ENCODE peak calls at places on chromosomes 5 and 9, in five cellular contexts. C, D, W, L and F are unnamed samples.

GRCh38 chr5:174317261-174317894 is 271.9 kb downstream of the NSG2 start:
- DNase-seq in C (no peak), D (peak; percentile 80), W (peak; percentile 72), L (no peak), F (peak; percentile 21)

GRCh38 chr9:123473226-123473625 is 117.2 kb downstream of the CRB2 start:
- DNase-seq in D (no peak), C (no peak), L (no peak), W (no peak), F (peak; percentile 30)

GRCh38 chr9:84570482-84571154 is 98.9 kb upstream of the NTRK2 start:
- DNase-seq in W (no peak), D (no peak), L (no peak), C (no peak), F (no peak)

GRCh38 chr9:134058716-134059115 is 9.1 kb downstream of the BRD3 start:
- DNase-seq in L (no peak), D (peak; percentile 64), W (no peak), C (no peak), F (no peak)

GRCh38 chr5:110968246-110969005 is 103.1 kb upstream of the TSLP start:
- DNase-seq in W (no peak), C (no peak), D (peak; percentile 95), L (no peak), F (no peak)

GRCh38 chr5:171673328-171673727 is 112.3 kb upstream of the SMIM23 start:
- DNase-seq in W (no peak), C (no peak), L (no peak), D (no peak), F (no peak)

GRCh38 chr9:2817987-2818386 is 25.9 kb downstream of the PUM3 start:
- DNase-seq in L (no peak), D (no peak), W (no peak), C (no peak), F (no peak)

GRCh38 chr9:129408535-129409215 is 212.2 kb downstream of the C9orf50 start:
- DNase-seq in L (no peak), D (no peak), W (no peak), C (no peak), F (no peak)

GRCh38 chr5:57420821-57421220 is 61.8 kb downstream of the ACTBL2 start:
- DNase-seq in W (no peak), L (no peak), D (no peak), C (no peak), F (no peak)

GRCh38 chr5:37882636-37883035 is 42.8 kb upstream of the GDNF start:
- DNase-seq in W (no peak), C (no peak), L (no peak), D (no peak), F (no peak)

GRCh38 chr9:93299418-93300174 is 115.7 kb downstream of the WNK2 start:
- DNase-seq in W (no peak), C (peak; percentile 46), L (no peak), D (no peak), F (no peak)

GRCh38 chr5:181173420-181174342 is 26.3 kb downstream of the OR2V2 start:
- DNase-seq in D (peak; percentile 80), C (no peak), W (peak; percentile 78), L (peak; percentile 56), F (no peak)

GRCh38 chr5:82813951-82814350 is 263.2 kb downstream of the TMEM167A start:
- DNase-seq in L (no peak), D (no peak), C (no peak), W (no peak), F (no peak)

GRCh38 chr5:66897355-66897754 is 299.2 kb downstream of the CD180 start:
- DNase-seq in W (no peak), D (no peak), C (no peak), L (no peak), F (no peak)

GRCh38 chr5:53031695-53032096 is 42.5 kb downstream of the ITGA2 start:
- DNase-seq in W (peak; percentile 22), D (peak; percentile 55), C (no peak), L (no peak), F (no peak)

GRCh38 chr5:90473321-90474234 is 993 bp downstream of the MBLAC2 start:
- DNase-seq in C (peak; percentile 75), W (no peak), L (no peak), D (peak; percentile 47), F (peak; percentile 58)

GRCh38 chr9:96318921-96319560 is 17.1 kb upstream of the HSD17B3 start:
- DNase-seq in D (no peak), L (no peak), C (no peak), W (no peak), F (no peak)

GRCh38 chr9:98701576-98701975 is 7.2 kb downstream of the GABBR2 start:
- DNase-seq in C (no peak), W (no peak), L (no peak), D (no peak), F (no peak)

GRCh38 chr9:89891221-89892052 is 286.6 kb downstream of the GADD45G start:
- DNase-seq in D (no peak), W (no peak), L (no peak), C (no peak), F (no peak)

GRCh38 chr5:54620583-54620933 is 103.0 kb downstream of the SNX18 start:
- DNase-seq in D (no peak), C (no peak), L (no peak), W (no peak), F (no peak)

GRCh38 chr5:146409081-146409671 is 38.0 kb upstream of the TCERG1 start:
- DNase-seq in W (no peak), L (no peak), C (no peak), D (peak; percentile 43), F (no peak)

GRCh38 chr5:81848368-81848767 is 97.5 kb upstream of the SSBP2 start:
- DNase-seq in L (no peak), D (no peak), W (no peak), C (no peak), F (no peak)

GRCh38 chr9:131635285-131635684 is 90.0 kb downstream of the PRRT1B start:
- DNase-seq in C (peak; percentile 88), L (peak; percentile 73), D (peak; percentile 90), W (peak; percentile 87), F (no peak)

GRCh38 chr5:60805470-60805869 is 38.6 kb downstream of the ELOVL7 start:
- DNase-seq in D (peak; percentile 3), C (no peak), W (peak; percentile 45), L (no peak), F (no peak)

GRCh38 chr9:36746415-36746814 is 173.7 kb downstream of the MELK start:
- DNase-seq in C (no peak), L (no peak), W (no peak), D (no peak), F (no peak)

GRCh38 chr5:7756453-7756852 is 94.5 kb downstream of the CFAP90 start:
- DNase-seq in W (no peak), D (no peak), C (no peak), L (no peak), F (no peak)

GRCh38 chr9:84239341-84239740 is 101.2 kb downstream of the SLC28A3 start:
- DNase-seq in L (no peak), W (no peak), D (no peak), C (no peak), F (no peak)

GRCh38 chr9:98995059-98995665 is 51.5 kb downstream of the COL15A1 start:
- DNase-seq in L (no peak), D (no peak), W (no peak), C (peak; percentile 89), F (no peak)

GRCh38 chr9:131274674-131275331 is 1.5 kb downstream of the FAM78A start:
- DNase-seq in D (no peak), C (no peak), L (no peak), W (no peak), F (no peak)

GRCh38 chr9:69936427-69936826 is 107.2 kb upstream of the MAMDC2 start:
- DNase-seq in W (no peak), D (peak; percentile 75), L (no peak), C (no peak), F (no peak)

GRCh38 chr9:13665418-13666066 is 386.1 kb upstream of the MPDZ start:
- DNase-seq in L (no peak), C (no peak), W (no peak), D (no peak), F (no peak)

GRCh38 chr5:148730955-148731898 is 76.9 kb upstream of the HTR4 start:
- DNase-seq in C (no peak), L (peak; percentile 42), D (peak; percentile 98), W (peak; percentile 80), F (peak; percentile 77)